ENCODE peak calls at places on chromosomes 13 and 19, in six cellular contexts. One of them, this sample, is unnamed.

GRCh38 chr19:13033819-13034611 is 38.7 kb downstream of the NFIX start:
- DNase-seq in HFFc6: peak; percentile 41
- DNase-seq in ovary: peak; percentile 75
- DNase-seq in GM20000: peak; percentile 74
- DNase-seq in stimulated activated CD8-positive, alpha-beta memory T cell treated with anti-CD3 and anti-CD28 coated beads, Interleukin-15, amount 100 ng/mL, for 24 hours: no peak
- DNase-seq in HEK293T: peak; percentile 76
- DNase-seq in this sample: peak; percentile 35

GRCh38 chr13:21344662-21345176 is 114.4 kb downstream of the ZDHHC20 start:
- DNase-seq in stimulated activated CD8-positive, alpha-beta memory T cell treated with anti-CD3 and anti-CD28 coated beads, Interleukin-15, amount 100 ng/mL, for 24 hours: no peak
- DNase-seq in ovary: no peak
- DNase-seq in HFFc6: no peak
- DNase-seq in HEK293T: no peak
- DNase-seq in GM20000: no peak
- DNase-seq in this sample: no peak

GRCh38 chr19:40632311-40633036 is 31.3 kb downstream of the LTBP4 start:
- DNase-seq in HEK293T: no peak
- DNase-seq in stimulated activated CD8-positive, alpha-beta memory T cell treated with anti-CD3 and anti-CD28 coated beads, Interleukin-15, amount 100 ng/mL, for 24 hours: no peak
- DNase-seq in HFFc6: no peak
- DNase-seq in ovary: no peak
- DNase-seq in GM20000: no peak
- DNase-seq in this sample: no peak

GRCh38 chr19:9010693-9011092 is 484 bp upstream of the MUC16 start:
- DNase-seq in GM20000: no peak
- DNase-seq in stimulated activated CD8-positive, alpha-beta memory T cell treated with anti-CD3 and anti-CD28 coated beads, Interleukin-15, amount 100 ng/mL, for 24 hours: no peak
- DNase-seq in HFFc6: no peak
- DNase-seq in HEK293T: no peak
- DNase-seq in ovary: no peak
- DNase-seq in this sample: no peak

GRCh38 chr19:45130888-45131615 is 29.7 kb downstream of the NKPD1 start:
- DNase-seq in GM20000: no peak
- DNase-seq in stimulated activated CD8-positive, alpha-beta memory T cell treated with anti-CD3 and anti-CD28 coated beads, Interleukin-15, amount 100 ng/mL, for 24 hours: no peak
- DNase-seq in ovary: no peak
- DNase-seq in HEK293T: no peak
- DNase-seq in HFFc6: no peak
- DNase-seq in this sample: peak; percentile 95

GRCh38 chr19:17680235-17680722 is 7.9 kb downstream of the UNC13A start:
- DNase-seq in GM20000: peak; percentile 86
- DNase-seq in ovary: peak; percentile 40
- DNase-seq in stimulated activated CD8-positive, alpha-beta memory T cell treated with anti-CD3 and anti-CD28 coated beads, Interleukin-15, amount 100 ng/mL, for 24 hours: peak; percentile 12
- DNase-seq in HFFc6: peak; percentile 86
- DNase-seq in HEK293T: peak; percentile 29
- DNase-seq in this sample: no peak

GRCh38 chr13:40631605-40632004 is 34.8 kb downstream of the FOXO1 start:
- DNase-seq in stimulated activated CD8-positive, alpha-beta memory T cell treated with anti-CD3 and anti-CD28 coated beads, Interleukin-15, amount 100 ng/mL, for 24 hours: no peak
- DNase-seq in GM20000: no peak
- DNase-seq in HEK293T: no peak
- DNase-seq in ovary: no peak
- DNase-seq in HFFc6: no peak
- DNase-seq in this sample: no peak

GRCh38 chr19:1590641-1591397 is 1.8 kb downstream of the MBD3 start:
- DNase-seq in stimulated activated CD8-positive, alpha-beta memory T cell treated with anti-CD3 and anti-CD28 coated beads, Interleukin-15, amount 100 ng/mL, for 24 hours: no peak
- DNase-seq in ovary: no peak
- DNase-seq in HFFc6: no peak
- DNase-seq in GM20000: peak; percentile 79
- DNase-seq in HEK293T: no peak
- DNase-seq in this sample: no peak

GRCh38 chr19:2215281-2215751 is 20.8 kb downstream of the PLEKHJ1 start:
- DNase-seq in HFFc6: no peak
- DNase-seq in ovary: no peak
- DNase-seq in stimulated activated CD8-positive, alpha-beta memory T cell treated with anti-CD3 and anti-CD28 coated beads, Interleukin-15, amount 100 ng/mL, for 24 hours: no peak
- DNase-seq in HEK293T: no peak
- DNase-seq in GM20000: no peak
- DNase-seq in this sample: no peak

GRCh38 chr13:105184221-105184620 is 1351.2 kb downstream of the EFNB2 start:
- DNase-seq in stimulated activated CD8-positive, alpha-beta memory T cell treated with anti-CD3 and anti-CD28 coated beads, Interleukin-15, amount 100 ng/mL, for 24 hours: no peak
- DNase-seq in HFFc6: no peak
- DNase-seq in GM20000: no peak
- DNase-seq in ovary: no peak
- DNase-seq in HEK293T: no peak
- DNase-seq in this sample: no peak

GRCh38 chr19:58518261-58519086 is 1.1 kb downstream of the ZBTB45 start:
- DNase-seq in HEK293T: no peak
- DNase-seq in stimulated activated CD8-positive, alpha-beta memory T cell treated with anti-CD3 and anti-CD28 coated beads, Interleukin-15, amount 100 ng/mL, for 24 hours: no peak
- DNase-seq in ovary: peak; percentile 35
- DNase-seq in GM20000: no peak
- DNase-seq in HFFc6: no peak
- DNase-seq in this sample: no peak

GRCh38 chr19:30327331-30327730 is 44.9 kb upstream of the ZNF536 start:
- DNase-seq in HEK293T: no peak
- DNase-seq in ovary: no peak
- DNase-seq in HFFc6: no peak
- DNase-seq in GM20000: no peak
- DNase-seq in stimulated activated CD8-positive, alpha-beta memory T cell treated with anti-CD3 and anti-CD28 coated beads, Interleukin-15, amount 100 ng/mL, for 24 hours: no peak
- DNase-seq in this sample: no peak

GRCh38 chr19:49335071-49335783 is at the start of gene CD37:
- DNase-seq in HEK293T: no peak
- DNase-seq in stimulated activated CD8-positive, alpha-beta memory T cell treated with anti-CD3 and anti-CD28 coated beads, Interleukin-15, amount 100 ng/mL, for 24 hours: no peak
- DNase-seq in HFFc6: no peak
- DNase-seq in ovary: peak; percentile 19
- DNase-seq in GM20000: peak; percentile 78
- DNase-seq in this sample: no peak

GRCh38 chr13:40136896-40137295 is 481.4 kb downstream of the COG6 start:
- DNase-seq in HEK293T: no peak
- DNase-seq in HFFc6: no peak
- DNase-seq in GM20000: no peak
- DNase-seq in ovary: no peak
- DNase-seq in stimulated activated CD8-positive, alpha-beta memory T cell treated with anti-CD3 and anti-CD28 coated beads, Interleukin-15, amount 100 ng/mL, for 24 hours: no peak
- DNase-seq in this sample: no peak

GRCh38 chr19:46728693-46729339 is 11.9 kb upstream of the PRKD2 start:
- DNase-seq in GM20000: peak; percentile 91
- DNase-seq in HFFc6: peak; percentile 23
- DNase-seq in HEK293T: peak; percentile 86
- DNase-seq in ovary: peak; percentile 81
- DNase-seq in stimulated activated CD8-positive, alpha-beta memory T cell treated with anti-CD3 and anti-CD28 coated beads, Interleukin-15, amount 100 ng/mL, for 24 hours: peak; percentile 73
- DNase-seq in this sample: peak; percentile 70

GRCh38 chr13:50400930-50401553 is 385.8 kb downstream of the KCNRG start:
- DNase-seq in HEK293T: no peak
- DNase-seq in HFFc6: peak; percentile 49
- DNase-seq in ovary: no peak
- DNase-seq in GM20000: no peak
- DNase-seq in stimulated activated CD8-positive, alpha-beta memory T cell treated with anti-CD3 and anti-CD28 coated beads, Interleukin-15, amount 100 ng/mL, for 24 hours: no peak
- DNase-seq in this sample: no peak